ENCODE peak calls at places on chromosomes 6 and 20, in seven cellular contexts. One of them, this sample, is unnamed.

GRCh38 chr20:23340524-23340923 is 10.1 kb upstream of the NXT1 start:
- DNase-seq in K562: peak; percentile 19
- DNase-seq in HepG2: peak; percentile 77
- DNase-seq in Panc1: peak; percentile 43
- DNase-seq in SK-N-SH: peak; percentile 67
- DNase-seq in GM12878: no peak
- DNase-seq in H1: no peak
- DNase-seq in this sample: peak; percentile 54

GRCh38 chr6:169427856-169428255 is 174.2 kb upstream of the THBS2 start:
- DNase-seq in K562: no peak
- DNase-seq in HepG2: no peak
- DNase-seq in Panc1: no peak
- DNase-seq in SK-N-SH: no peak
- DNase-seq in GM12878: no peak
- DNase-seq in H1: no peak
- DNase-seq in this sample: no peak

GRCh38 chr6:26022166-26022510 is 59.5 kb downstream of the TRIM38 start:
- DNase-seq in K562: peak; percentile 71
- DNase-seq in HepG2: no peak
- DNase-seq in Panc1: no peak
- DNase-seq in SK-N-SH: peak; percentile 45
- DNase-seq in GM12878: peak; percentile 59
- DNase-seq in H1: no peak
- DNase-seq in this sample: peak; percentile 71

GRCh38 chr6:43926644-43927524 is 156.9 kb downstream of the VEGFA start:
- DNase-seq in K562: peak; percentile 87
- DNase-seq in HepG2: peak; percentile 90
- DNase-seq in Panc1: no peak
- DNase-seq in SK-N-SH: peak; percentile 81
- DNase-seq in GM12878: no peak
- DNase-seq in H1: peak; percentile 62
- DNase-seq in this sample: peak; percentile 72

GRCh38 chr6:12709116-12709515 is 7.5 kb upstream of the PHACTR1 start:
- DNase-seq in K562: no peak
- DNase-seq in HepG2: no peak
- DNase-seq in Panc1: no peak
- DNase-seq in SK-N-SH: no peak
- DNase-seq in GM12878: no peak
- DNase-seq in H1: no peak
- DNase-seq in this sample: no peak

GRCh38 chr6:408599-409102 is 17.1 kb downstream of the IRF4 start:
- DNase-seq in K562: peak; percentile 72
- DNase-seq in HepG2: peak; percentile 65
- DNase-seq in Panc1: no peak
- DNase-seq in SK-N-SH: peak; percentile 61
- DNase-seq in GM12878: no peak
- DNase-seq in H1: no peak
- DNase-seq in this sample: peak; percentile 53

GRCh38 chr6:13014551-13015378 is 298.2 kb downstream of the PHACTR1 start:
- DNase-seq in K562: no peak
- DNase-seq in HepG2: no peak
- DNase-seq in Panc1: no peak
- DNase-seq in SK-N-SH: peak; percentile 78
- DNase-seq in GM12878: no peak
- DNase-seq in H1: no peak
- DNase-seq in this sample: no peak

GRCh38 chr6:4936681-4937041 is 67.2 kb downstream of the RPP40 start:
- DNase-seq in K562: peak; percentile 72
- DNase-seq in HepG2: peak; percentile 59
- DNase-seq in Panc1: no peak
- DNase-seq in SK-N-SH: peak; percentile 62
- DNase-seq in GM12878: no peak
- DNase-seq in H1: no peak
- DNase-seq in this sample: no peak

GRCh38 chr6:53043626-53044025 is 21.6 kb upstream of the FBXO9 start:
- DNase-seq in K562: no peak
- DNase-seq in HepG2: no peak
- DNase-seq in Panc1: no peak
- DNase-seq in SK-N-SH: no peak
- DNase-seq in GM12878: no peak
- DNase-seq in H1: no peak
- DNase-seq in this sample: no peak

GRCh38 chr6:141165012-141165411 is 967.7 kb upstream of the GJE1 start:
- DNase-seq in K562: no peak
- DNase-seq in HepG2: no peak
- DNase-seq in Panc1: no peak
- DNase-seq in SK-N-SH: no peak
- DNase-seq in GM12878: no peak
- DNase-seq in H1: no peak
- DNase-seq in this sample: no peak

GRCh38 chr20:34715384-34715783 is 11.2 kb downstream of the TP53INP2 start:
- DNase-seq in K562: no peak
- DNase-seq in HepG2: no peak
- DNase-seq in Panc1: no peak
- DNase-seq in SK-N-SH: no peak
- DNase-seq in GM12878: no peak
- DNase-seq in H1: no peak
- DNase-seq in this sample: no peak

GRCh38 chr20:17406191-17406590 is 125.0 kb downstream of the BFSP1 start:
- DNase-seq in K562: no peak
- DNase-seq in HepG2: no peak
- DNase-seq in Panc1: no peak
- DNase-seq in SK-N-SH: no peak
- DNase-seq in GM12878: no peak
- DNase-seq in H1: no peak
- DNase-seq in this sample: no peak

GRCh38 chr6:163335671-163336545 is 78.6 kb upstream of the QKI start:
- DNase-seq in K562: no peak
- DNase-seq in HepG2: no peak
- DNase-seq in Panc1: no peak
- DNase-seq in SK-N-SH: no peak
- DNase-seq in GM12878: no peak
- DNase-seq in H1: no peak
- DNase-seq in this sample: no peak

GRCh38 chr6:170436209-170436809 is 116.8 kb downstream of the PSMB1 start:
- DNase-seq in K562: no peak
- DNase-seq in HepG2: no peak
- DNase-seq in Panc1: no peak
- DNase-seq in SK-N-SH: no peak
- DNase-seq in GM12878: no peak
- DNase-seq in H1: no peak
- DNase-seq in this sample: no peak

GRCh38 chr6:116883005-116883404 is 6.0 kb downstream of the RFX6 start:
- DNase-seq in K562: no peak
- DNase-seq in HepG2: no peak
- DNase-seq in Panc1: no peak
- DNase-seq in SK-N-SH: no peak
- DNase-seq in GM12878: no peak
- DNase-seq in H1: no peak
- DNase-seq in this sample: no peak

GRCh38 chr6:4460595-4461475 is 315.4 kb upstream of the CDYL start:
- DNase-seq in K562: no peak
- DNase-seq in HepG2: no peak
- DNase-seq in Panc1: no peak
- DNase-seq in SK-N-SH: no peak
- DNase-seq in GM12878: no peak
- DNase-seq in H1: no peak
- DNase-seq in this sample: no peak

GRCh38 chr6:135535989-135536414 is 38.5 kb upstream of the AHI1 start:
- DNase-seq in K562: peak; percentile 29
- DNase-seq in HepG2: peak; percentile 40
- DNase-seq in Panc1: no peak
- DNase-seq in SK-N-SH: peak; percentile 37
- DNase-seq in GM12878: peak; percentile 4
- DNase-seq in H1: no peak
- DNase-seq in this sample: peak; percentile 31

GRCh38 chr6:79946242-79946641 is 1.1 kb downstream of the ELOVL4 start:
- DNase-seq in K562: no peak
- DNase-seq in HepG2: peak; percentile 25
- DNase-seq in Panc1: no peak
- DNase-seq in SK-N-SH: peak; percentile 61
- DNase-seq in GM12878: no peak
- DNase-seq in H1: no peak
- DNase-seq in this sample: no peak

GRCh38 chr6:162177733-162178132 is 549.8 kb downstream of the PRKN start:
- DNase-seq in K562: no peak
- DNase-seq in HepG2: no peak
- DNase-seq in Panc1: no peak
- DNase-seq in SK-N-SH: peak; percentile 35
- DNase-seq in GM12878: no peak
- DNase-seq in H1: no peak
- DNase-seq in this sample: no peak

DNA sequence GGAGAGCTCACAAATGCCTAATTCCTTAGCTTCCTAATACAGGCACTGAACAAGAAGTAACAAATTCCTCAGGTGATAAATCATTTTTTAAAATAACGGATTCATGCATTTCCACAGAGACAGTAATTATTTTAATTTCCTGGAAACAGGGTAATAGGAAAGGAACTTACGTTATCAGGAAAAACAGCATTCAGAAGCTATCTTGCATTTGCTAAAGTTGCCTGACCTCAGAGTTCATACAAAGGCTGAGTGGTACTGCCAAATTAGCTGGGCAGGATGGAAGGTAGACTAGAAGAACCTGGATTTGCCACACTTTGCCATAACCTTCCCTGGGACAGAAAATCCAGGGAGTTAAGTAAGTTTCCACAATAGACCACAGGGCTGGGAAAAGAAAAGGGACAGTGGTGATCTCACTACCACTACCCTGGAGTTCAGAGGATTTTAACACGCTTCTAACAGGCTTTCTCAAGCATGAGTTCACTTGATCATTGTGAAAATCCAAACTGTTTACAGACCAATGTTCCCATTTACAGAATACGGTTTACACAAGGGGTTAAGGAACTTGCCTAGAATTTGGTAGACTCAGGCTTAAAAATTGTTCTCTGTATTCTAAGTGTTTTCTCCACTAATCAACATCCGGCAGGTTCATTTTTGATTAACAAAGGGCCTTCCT is 57.0 kb downstream of the KIF13A start:
- DNase-seq in K562: peak; percentile 41
- DNase-seq in HepG2: peak; percentile 72
- DNase-seq in Panc1: no peak
- DNase-seq in SK-N-SH: no peak
- DNase-seq in GM12878: no peak
- DNase-seq in H1: no peak
- DNase-seq in this sample: no peak
- TF ChIP-seq SIN3A in K562: no peak
- TF ChIP-seq SIN3A in HepG2: no peak
- TF ChIP-seq SIN3A in Panc1: no peak
- TF ChIP-seq SIN3A in SK-N-SH: no peak
- TF ChIP-seq SIN3A in GM12878: no peak
- TF ChIP-seq SIN3A in H1: no peak
- TF ChIP-seq SIN3A in this sample: no peak

GRCh38 chr20:36141310-36141709 is 13.2 kb upstream of the EPB41L1 start:
- DNase-seq in K562: no peak
- DNase-seq in HepG2: no peak
- DNase-seq in Panc1: no peak
- DNase-seq in SK-N-SH: no peak
- DNase-seq in GM12878: no peak
- DNase-seq in H1: no peak
- DNase-seq in this sample: no peak
- H3K9me3 ChIP-seq in K562: no peaks in the 10 kb centered on the region
- H3K9me3 ChIP-seq in HepG2: no peaks in the 10 kb centered on the region
- H3K9me3 ChIP-seq in Panc1: no peaks in the 10 kb centered on the region
- H3K9me3 ChIP-seq in SK-N-SH: no peaks in the 10 kb centered on the region
- H3K9me3 ChIP-seq in GM12878: no peaks in the 10 kb centered on the region
- H3K9me3 ChIP-seq in H1: no peaks in the 10 kb centered on the region
- H3K9me3 ChIP-seq in this sample: no peaks in the 10 kb centered on the region

GRCh38 chr6:121143476-121143875 is 190.8 kb downstream of the TBC1D32 start:
- DNase-seq in K562: no peak
- DNase-seq in HepG2: no peak
- DNase-seq in Panc1: no peak
- DNase-seq in SK-N-SH: no peak
- DNase-seq in GM12878: no peak
- DNase-seq in H1: no peak
- DNase-seq in this sample: no peak
- TF ChIP-seq SIN3A in K562: no peak
- TF ChIP-seq SIN3A in HepG2: no peak
- TF ChIP-seq SIN3A in Panc1: no peak
- TF ChIP-seq SIN3A in SK-N-SH: no peak
- TF ChIP-seq SIN3A in GM12878: no peak
- TF ChIP-seq SIN3A in H1: no peak
- TF ChIP-seq SIN3A in this sample: no peak

GRCh38 chr20:21710341-21710740 is 4.9 kb downstream of the PAX1 start:
- DNase-seq in K562: no peak
- DNase-seq in HepG2: no peak
- DNase-seq in Panc1: no peak
- DNase-seq in SK-N-SH: no peak
- DNase-seq in GM12878: no peak
- DNase-seq in H1: no peak
- DNase-seq in this sample: no peak
- H3K9me3 ChIP-seq in K562: no peaks in the 10 kb centered on the region
- H3K9me3 ChIP-seq in HepG2: no peaks in the 10 kb centered on the region
- H3K9me3 ChIP-seq in Panc1: no peaks in the 10 kb centered on the region
- H3K9me3 ChIP-seq in SK-N-SH: no peaks in the 10 kb centered on the region
- H3K9me3 ChIP-seq in GM12878: no peaks in the 10 kb centered on the region
- H3K9me3 ChIP-seq in H1: no peaks in the 10 kb centered on the region
- H3K9me3 ChIP-seq in this sample: no peaks in the 10 kb centered on the region

DNA sequence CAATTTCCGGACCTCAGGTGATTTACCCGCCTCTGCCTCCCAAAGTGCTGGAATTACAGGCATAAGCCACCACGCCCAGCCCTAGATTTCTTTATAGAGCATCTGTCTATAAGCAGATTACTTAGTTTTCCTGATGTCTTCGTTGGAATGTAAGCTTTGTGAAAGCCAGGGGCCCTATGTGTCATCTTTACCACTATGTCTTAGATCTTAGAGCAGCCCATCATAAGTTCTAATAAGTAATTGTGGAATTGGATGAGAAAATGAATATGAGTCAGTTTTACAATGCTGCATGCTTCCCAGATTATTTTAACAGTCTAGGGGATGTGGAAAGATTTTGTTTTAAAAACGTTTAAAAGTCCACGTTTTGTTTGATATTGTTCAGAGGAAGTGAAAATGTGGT is 9.1 kb upstream of the ZBTB2 start:
- DNase-seq in K562: no peak
- DNase-seq in HepG2: no peak
- DNase-seq in Panc1: no peak
- DNase-seq in SK-N-SH: no peak
- DNase-seq in GM12878: no peak
- DNase-seq in H1: no peak
- DNase-seq in this sample: no peak
- TF ChIP-seq SIN3A in K562: no peak
- TF ChIP-seq SIN3A in HepG2: no peak
- TF ChIP-seq SIN3A in Panc1: no peak
- TF ChIP-seq SIN3A in SK-N-SH: no peak
- TF ChIP-seq SIN3A in GM12878: no peak
- TF ChIP-seq SIN3A in H1: no peak
- TF ChIP-seq SIN3A in this sample: no peak

DNA sequence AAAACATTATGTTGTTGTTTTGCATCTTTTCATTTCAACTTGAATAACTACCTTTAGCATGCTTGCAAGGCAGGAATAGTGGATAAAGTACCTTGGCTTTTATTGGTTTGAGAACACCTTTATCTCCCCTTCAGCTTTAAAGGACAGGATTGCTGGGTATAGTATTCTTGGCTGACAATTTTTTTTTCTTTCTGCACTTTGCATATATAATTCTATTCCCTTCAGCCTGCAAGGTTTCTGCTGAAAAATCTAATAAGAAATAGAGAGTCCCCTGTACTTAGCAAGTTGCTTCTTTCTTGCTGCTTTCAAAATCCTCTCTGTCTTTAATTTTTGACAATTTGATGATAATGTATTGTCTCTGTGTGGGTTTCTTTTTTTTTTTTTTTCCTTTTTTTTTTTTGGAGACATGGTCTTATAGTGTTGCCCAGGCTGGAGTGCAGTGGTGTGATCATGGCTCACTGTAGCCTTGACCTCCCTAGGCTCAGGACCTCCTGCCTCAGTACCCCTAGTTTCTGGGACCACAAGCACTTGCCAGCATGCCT is 47.1 kb downstream of the SMAP1 start:
- DNase-seq in K562: no peak
- DNase-seq in HepG2: no peak
- DNase-seq in Panc1: no peak
- DNase-seq in SK-N-SH: no peak
- DNase-seq in GM12878: no peak
- DNase-seq in H1: no peak
- DNase-seq in this sample: no peak
- H3K9me3 ChIP-seq in K562: no peaks in the 10 kb centered on the region
- H3K9me3 ChIP-seq in HepG2: peaks cover 19% of the 10 kb centered on the region
- H3K9me3 ChIP-seq in Panc1: peaks cover 12% of the 10 kb centered on the region
- H3K9me3 ChIP-seq in SK-N-SH: peaks cover 12% of the 10 kb centered on the region
- H3K9me3 ChIP-seq in GM12878: peaks cover 18% of the 10 kb centered on the region
- H3K9me3 ChIP-seq in H1: peaks cover 5% of the 10 kb centered on the region
- H3K9me3 ChIP-seq in this sample: no peaks in the 10 kb centered on the region

This sample was measured in HCT116.